ENCODE peak calls at places on chromosomes 6 and 20, in four cellular contexts. J, N, C and M are unnamed samples.

GRCh38 chr6:128981716-128982115 is 98.8 kb downstream of the LAMA2 start:
- DNase-seq in J (no peak), N (no peak), C (no peak), M (no peak)

GRCh38 chr6:82951389-82951788 is 114.3 kb downstream of the UBE3D start:
- DNase-seq in J (no peak), N (no peak), C (no peak), M (no peak)

GRCh38 chr6:108897371-108897770 is 49.1 kb downstream of the ARMC2 start:
- DNase-seq in J (no peak), N (peak), C (no peak), M (no peak)

GRCh38 chr20:32685541-32686529 is 12.1 kb upstream of the C20orf203 start:
- DNase-seq in J (no peak), N (peak), C (no peak), M (peak)

GRCh38 chr6:68196645-68197044 is 438.4 kb upstream of the ADGRB3 start:
- DNase-seq in J (no peak), N (peak), C (no peak), M (peak)

GRCh38 chr6:25389501-25389900 is 110.3 kb downstream of the CARMIL1 start:
- DNase-seq in J (no peak), N (no peak), C (no peak), M (no peak)

GRCh38 chr6:104473021-104473429 is 386.7 kb downstream of the HACE1 start:
- DNase-seq in J (no peak), N (no peak), C (no peak), M (no peak)

GRCh38 chr20:19750907-19751636 is 7.0 kb upstream of the RIN2 start:
- DNase-seq in J (no peak), N (no peak), C (no peak), M (no peak)

GRCh38 chr6:133236898-133237297 is 4.3 kb upstream of the EYA4 start:
- DNase-seq in J (no peak), N (no peak), C (no peak), M (no peak)

GRCh38 chr6:157133856-157134255 is 189.5 kb downstream of the TMEM242 start:
- DNase-seq in J (no peak), N (no peak), C (no peak), M (no peak)

GRCh38 chr6:98924647-98925046 is 23.1 kb downstream of the FBXL4 start:
- DNase-seq in J (no peak), N (no peak), C (no peak), M (no peak)

GRCh38 chr6:52360601-52361346 is 1.2 kb upstream of the PAQR8 start:
- DNase-seq in J (no peak), N (peak), C (no peak), M (no peak)

GRCh38 chr6:30836431-30836866 is 47.9 kb upstream of the DDR1 start:
- DNase-seq in J (no peak), N (no peak), C (no peak), M (no peak)

GRCh38 chr6:9659848-9660247 is 755.0 kb downstream of the TFAP2A start:
- DNase-seq in J (no peak), N (no peak), C (no peak), M (no peak)

DNA sequence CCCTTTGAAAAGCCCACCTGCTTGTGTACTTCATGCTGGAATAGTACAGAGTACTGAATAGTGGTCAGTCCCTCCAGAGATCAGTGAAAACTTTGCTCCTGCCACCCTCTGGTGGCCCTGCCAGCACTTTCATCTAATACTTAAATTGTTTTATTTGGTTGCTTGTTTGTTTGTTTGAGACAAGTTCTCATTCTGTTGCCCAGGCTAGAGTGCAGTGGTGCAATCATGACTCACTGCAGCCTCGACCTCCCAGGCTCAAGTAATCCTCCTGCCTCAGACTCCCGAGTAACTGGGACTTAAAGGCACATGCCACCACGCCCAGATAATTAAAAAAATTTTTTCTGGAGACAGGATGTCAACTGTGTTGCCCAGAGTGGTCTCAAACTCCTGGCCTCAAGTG is 9.1 kb downstream of the FAM83D start:
- DNase-seq in J (no peak), N (no peak), C (no peak), M (no peak)
- TF ChIP-seq SPI1 in J (no peak), N (no peak), C (no peak), M (no peak)

GRCh38 chr20:8375898-8376297 is 243.8 kb downstream of the PLCB1 start:
- DNase-seq in J (no peak), N (no peak), C (no peak), M (no peak)
- TF ChIP-seq SPI1 in J (no peak), N (no peak), C (no peak), M (no peak)

DNA sequence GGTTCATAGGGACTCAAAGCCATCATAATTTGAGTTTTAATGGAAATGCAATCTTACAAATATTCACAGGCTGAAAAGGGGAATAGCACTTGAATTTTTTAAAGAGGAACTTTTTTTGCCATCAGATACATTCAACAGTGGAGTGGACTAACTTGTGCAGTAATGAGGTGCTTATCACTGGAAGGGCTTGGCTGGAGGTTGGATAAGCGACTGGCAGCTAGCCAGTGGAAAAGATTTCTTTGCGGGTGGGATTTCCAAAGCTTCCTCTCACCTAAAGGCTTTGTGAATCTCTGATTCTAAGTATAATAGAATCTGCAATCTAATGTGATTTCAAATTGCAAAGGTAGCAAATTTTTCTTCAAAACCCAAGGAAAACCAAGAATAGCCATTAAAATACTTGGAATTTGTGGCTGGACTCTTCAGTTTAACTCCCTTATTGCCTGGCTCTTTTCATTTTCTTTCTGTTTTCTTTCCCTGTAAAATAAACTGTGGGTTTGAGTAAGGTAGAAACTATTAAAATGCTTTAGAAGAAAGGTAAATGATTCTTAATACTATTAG is 460.4 kb upstream of the MARCKS start:
- DNase-seq in J (no peak), N (no peak), C (no peak), M (no peak)
- TF ChIP-seq SPI1 in J (no peak), N (no peak), C (no peak), M (no peak)

GRCh38 chr6:13425971-13426931 is 61.1 kb downstream of the GFOD1 start:
- DNase-seq in J (no peak), N (no peak), C (peak), M (no peak)
- TF ChIP-seq SPI1 in J (no peak), N (no peak), C (no peak), M (no peak)

GRCh38 chr6:117613920-117614535 is 11.7 kb upstream of the GOPC start:
- DNase-seq in J (no peak), N (no peak), C (no peak), M (no peak)
- TF ChIP-seq SPI1 in J (no peak), N (no peak), C (no peak), M (no peak)

GRCh38 chr6:11197175-11197535 is 35.3 kb downstream of the NEDD9 start:
- DNase-seq in J (no peak), N (no peak), C (no peak), M (no peak)
- TF ChIP-seq SPI1 in J (no peak), N (no peak), C (no peak), M (no peak)

GRCh38 chr6:21479140-21479539 is 114.4 kb upstream of the SOX4 start:
- DNase-seq in J (no peak), N (no peak), C (no peak), M (no peak)
- TF ChIP-seq SPI1 in J (no peak), N (no peak), C (no peak), M (no peak)